ENCODE peak calls at places on chromosomes 12 and 14, in ten cellular contexts. M, U, L, F, S, W, C, D, V and Z are unnamed samples.

GRCh38 chr12:109053382-109054123 is 1.2 kb downstream of the USP30 start:
- DNase-seq in M (no peak), S (peak; percentile 5), C (no peak), V (no peak), F (peak; percentile 47), U (no peak), L (no peak), D (no peak), W (no peak), Z (peak; percentile 79)

GRCh38 chr12:64600164-64600561 is 10.1 kb upstream of the RASSF3 start:
- DNase-seq in C (no peak), U (no peak), V (no peak), F (no peak), D (no peak), S (no peak), W (no peak), L (no peak), M (no peak), Z (no peak)

GRCh38 chr12:131091413-131091975 is 137.8 kb downstream of the ADGRD1 start:
- DNase-seq in F (no peak), W (no peak), L (no peak), D (no peak), C (peak; percentile 1), S (no peak), M (no peak), U (no peak), V (no peak), Z (peak; percentile 73)

GRCh38 chr12:69095765-69096477 is 143.4 kb upstream of the CPSF6 start:
- DNase-seq in S (peak; percentile 31), F (no peak), W (no peak), V (no peak), C (peak; percentile 30), M (no peak), U (no peak), D (no peak), L (no peak), Z (no peak)

GRCh38 chr14:75615200-75615599 is 36.8 kb downstream of the FLVCR2 start:
- DNase-seq in W (no peak), S (no peak), F (peak; percentile 42), L (no peak), M (no peak), U (no peak), C (no peak), V (no peak), D (no peak), Z (peak; percentile 16)

GRCh38 chr12:27207626-27208413 is 36.3 kb upstream of the STK38L start:
- DNase-seq in M (no peak), F (no peak), S (peak; percentile 42), D (no peak), U (no peak), W (no peak), L (no peak), V (peak; percentile 39), C (no peak), Z (peak; percentile 63)

GRCh38 chr12:125371023-125371422 is 305.8 kb downstream of the AACS start:
- DNase-seq in M (no peak), D (no peak), F (no peak), U (no peak), L (no peak), V (no peak), C (no peak), W (no peak), S (no peak), Z (no peak)

GRCh38 chr14:89507926-89508460 is 91.0 kb upstream of the FOXN3 start:
- DNase-seq in L (no peak), S (peak; percentile 81), V (no peak), F (no peak), W (no peak), U (no peak), D (no peak), M (no peak), C (no peak), Z (no peak)

GRCh38 chr14:61145258-61145902 is 135.8 kb downstream of the TMEM30B start:
- DNase-seq in D (no peak), U (peak; percentile 97), C (no peak), L (peak; percentile 89), W (no peak), V (peak; percentile 82), S (peak; percentile 99), F (no peak), M (no peak), Z (no peak)

GRCh38 chr12:11944321-11944720 is 126.4 kb upstream of the BCL2L14 start:
- DNase-seq in M (no peak), F (no peak), S (no peak), D (no peak), W (no peak), U (no peak), C (no peak), V (no peak), L (no peak), Z (peak; percentile 21)

GRCh38 chr12:2264622-2265306 is 212.0 kb downstream of the CACNA1C start:
- DNase-seq in L (peak; percentile 94), D (peak; percentile 71), F (no peak), V (peak; percentile 95), M (no peak), S (peak; percentile 99), C (no peak), W (no peak), U (peak; percentile 94), Z (no peak)

GRCh38 chr12:116689586-116689985 is 48.3 kb downstream of the SPRING1 start:
- DNase-seq in L (no peak), S (no peak), C (no peak), M (no peak), W (no peak), F (no peak), U (no peak), V (no peak), D (no peak), Z (no peak)

GRCh38 chr14:43789458-43789857 is 717.6 kb downstream of the FSCB start:
- DNase-seq in W (no peak), S (no peak), M (no peak), V (no peak), C (no peak), L (no peak), D (no peak), U (no peak), F (no peak), Z (no peak)

GRCh38 chr12:75481774-75482173 is 1.2 kb downstream of the GLIPR1 start:
- DNase-seq in V (peak; percentile 33), W (no peak), D (no peak), C (no peak), M (no peak), F (no peak), S (peak; percentile 83), U (peak; percentile 55), L (no peak), Z (no peak)

GRCh38 chr14:28777773-28778606 is 11.4 kb downstream of the FOXG1 start:
- DNase-seq in D (no peak), F (no peak), L (no peak), C (no peak), U (no peak), V (no peak), M (no peak), W (no peak), S (no peak), Z (no peak)

GRCh38 chr14:33754264-33754663 is 196.6 kb downstream of the EGLN3 start:
- DNase-seq in V (peak; percentile 67), D (no peak), S (peak; percentile 30), W (no peak), L (no peak), U (no peak), F (no peak), C (no peak), M (no peak), Z (no peak)

GRCh38 chr12:124025661-124026060 is 52.6 kb downstream of the ZNF664 start:
- DNase-seq in S (no peak), C (no peak), U (no peak), L (no peak), W (no peak), V (no peak), D (no peak), M (no peak), F (no peak), Z (no peak)

GRCh38 chr12:54428050-54429013 is 9.3 kb upstream of the ITGA5 start:
- DNase-seq in D (peak; percentile 41), F (no peak), V (peak; percentile 71), W (no peak), L (no peak), M (no peak), U (no peak), C (no peak), S (peak; percentile 97), Z (no peak)

GRCh38 chr12:115758886-115759620 is 518.4 kb downstream of the MED13L start:
- DNase-seq in D (no peak), S (no peak), V (no peak), C (no peak), U (no peak), F (no peak), L (no peak), W (no peak), M (no peak), Z (no peak)

GRCh38 chr14:92352158-92352985 is 29.4 kb downstream of the SLC24A4 start:
- DNase-seq in C (no peak), V (no peak), M (peak; percentile 2), D (no peak), L (no peak), S (peak; percentile 46), W (no peak), F (no peak), U (peak; percentile 17), Z (peak; percentile 53)